ENCODE peak calls at places on chromosome 9, in eight cellular contexts. W, K, X, D, O, B, Z and G are unnamed samples.

GRCh38 chr9:23858234-23858633 is 32.2 kb upstream of the ELAVL2 start:
- DNase-seq in W (no peak), K (no peak), X (no peak), D (no peak), O (no peak), B (no peak), Z (no peak), G (no peak)

GRCh38 chr9:91458905-91459304 is 35.3 kb upstream of the NFIL3 start:
- DNase-seq in W (no peak), K (no peak), X (no peak), D (no peak), O (no peak), B (no peak), Z (no peak), G (no peak)

GRCh38 chr9:116572095-116572748 is 114.9 kb upstream of the TRIM32 start:
- DNase-seq in W (peak; percentile 80), K (peak; percentile 94), X (no peak), D (peak; percentile 61), O (peak; percentile 45), B (peak; percentile 43), Z (no peak), G (peak; percentile 54)

GRCh38 chr9:134293576-134294227 is 32.6 kb upstream of the RXRA start:
- DNase-seq in W (peak; percentile 22), K (no peak), X (no peak), D (no peak), O (peak; percentile 12), B (no peak), Z (no peak), G (no peak)

GRCh38 chr9:35756743-35757526 is 2.9 kb upstream of the MSMP start:
- DNase-seq in W (no peak), K (peak; percentile 77), X (peak; percentile 74), D (no peak), O (peak; percentile 10), B (peak; percentile 74), Z (peak; percentile 59), G (peak; percentile 95)

GRCh38 chr9:83013261-83013610 is 49.7 kb downstream of the RASEF start:
- DNase-seq in W (peak; percentile 69), K (no peak), X (no peak), D (no peak), O (no peak), B (no peak), Z (no peak), G (peak; percentile 5)

GRCh38 chr9:90449213-90449925 is 193.3 kb downstream of the DIRAS2 start:
- DNase-seq in W (peak; percentile 1), K (no peak), X (no peak), D (no peak), O (no peak), B (no peak), Z (no peak), G (no peak)

GRCh38 chr9:121780177-121780576 is 128.7 kb downstream of the DAB2IP start:
- DNase-seq in W (no peak), K (peak; percentile 21), X (no peak), D (peak; percentile 15), O (no peak), B (no peak), Z (no peak), G (no peak)

GRCh38 chr9:68728731-68729130 is 23.7 kb downstream of the PIP5K1B start:
- DNase-seq in W (no peak), K (no peak), X (no peak), D (no peak), O (no peak), B (no peak), Z (no peak), G (no peak)

GRCh38 chr9:30609713-30610112 is 1774.7 kb upstream of the ACO1 start:
- DNase-seq in W (no peak), K (no peak), X (no peak), D (no peak), O (no peak), B (no peak), Z (no peak), G (no peak)

GRCh38 chr9:72903103-72903502 is 49.8 kb downstream of the ALDH1A1 start:
- DNase-seq in W (no peak), K (no peak), X (no peak), D (no peak), O (no peak), B (no peak), Z (no peak), G (no peak)

GRCh38 chr9:121670447-121670846 is 19.0 kb downstream of the DAB2IP start:
- DNase-seq in W (peak; percentile 59), K (peak; percentile 59), X (no peak), D (no peak), O (no peak), B (no peak), Z (no peak), G (no peak)

GRCh38 chr9:34086889-34087288 is 38.2 kb upstream of the UBAP2 start:
- DNase-seq in W (no peak), K (no peak), X (no peak), D (no peak), O (no peak), B (no peak), Z (no peak), G (no peak)

GRCh38 chr9:78130004-78130403 is 98.4 kb upstream of the GNAQ start:
- DNase-seq in W (peak; percentile 34), K (no peak), X (no peak), D (no peak), O (no peak), B (peak; percentile 29), Z (no peak), G (no peak)

GRCh38 chr9:133737071-133737773 is 930 bp downstream of the SARDH start:
- DNase-seq in W (no peak), K (no peak), X (no peak), D (no peak), O (no peak), B (peak; percentile 80), Z (no peak), G (peak; percentile 67)

GRCh38 chr9:93617273-93617672 is 40.9 kb downstream of the PHF2 start:
- DNase-seq in W (no peak), K (no peak), X (no peak), D (no peak), O (no peak), B (no peak), Z (no peak), G (no peak)

GRCh38 chr9:35818341-35818740 is 3.5 kb upstream of the HINT2 start:
- DNase-seq in W (no peak), K (no peak), X (no peak), D (no peak), O (no peak), B (no peak), Z (no peak), G (no peak)

GRCh38 chr9:8855046-8855445 is 1055.5 kb upstream of the DMAC1 start:
- DNase-seq in W (no peak), K (no peak), X (no peak), D (no peak), O (no peak), B (peak; percentile 32), Z (no peak), G (peak; percentile 65)

GRCh38 chr9:123679330-123679987 is 250.5 kb downstream of the DENND1A start:
- DNase-seq in W (peak; percentile 28), K (no peak), X (peak; percentile 5), D (no peak), O (peak; percentile 56), B (peak; percentile 40), Z (no peak), G (peak; percentile 13)

GRCh38 chr9:91334053-91334452 is 27.7 kb downstream of the AUH start:
- DNase-seq in W (peak; percentile 8), K (no peak), X (no peak), D (no peak), O (no peak), B (no peak), Z (no peak), G (no peak)

GRCh38 chr9:512555-513272 is 298.0 kb downstream of the DOCK8 start:
- DNase-seq in W (no peak), K (no peak), X (no peak), D (no peak), O (no peak), B (no peak), Z (no peak), G (peak; percentile 50)

GRCh38 chr9:107390319-107390718 is 99.2 kb downstream of the KLF4 start:
- DNase-seq in W (no peak), K (no peak), X (no peak), D (no peak), O (no peak), B (no peak), Z (no peak), G (no peak)

GRCh38 chr9:97938081-97938644 is at the start of gene HEMGN:
- DNase-seq in W (no peak), K (no peak), X (peak; percentile 56), D (no peak), O (no peak), B (no peak), Z (peak; percentile 28), G (no peak)

GRCh38 chr9:34451545-34451944 is 6.8 kb downstream of the FAM219A start:
- DNase-seq in W (peak; percentile 73), K (no peak), X (no peak), D (no peak), O (peak; percentile 53), B (no peak), Z (no peak), G (no peak)

GRCh38 chr9:132973713-132974112 is 4.8 kb upstream of the GFI1B start:
- DNase-seq in W (peak; percentile 34), K (no peak), X (no peak), D (no peak), O (peak; percentile 59), B (no peak), Z (no peak), G (no peak)

GRCh38 chr9:91033270-91033669 is 231.7 kb downstream of the SYK start:
- DNase-seq in W (no peak), K (no peak), X (no peak), D (no peak), O (no peak), B (no peak), Z (no peak), G (no peak)

GRCh38 chr9:72721086-72721485 is 199.7 kb downstream of the TMC1 start:
- DNase-seq in W (no peak), K (no peak), X (no peak), D (no peak), O (no peak), B (no peak), Z (no peak), G (no peak)

GRCh38 chr9:136712690-136713554 is 550 bp downstream of the DIPK1B start:
- DNase-seq in W (no peak), K (no peak), X (no peak), D (no peak), O (no peak), B (no peak), Z (no peak), G (no peak)

GRCh38 chr9:126719677-126720435 is 85.0 kb upstream of the ZBTB43 start:
- DNase-seq in W (peak; percentile 75), K (no peak), X (peak; percentile 88), D (no peak), O (peak; percentile 96), B (peak; percentile 88), Z (peak; percentile 86), G (peak; percentile 30)

GRCh38 chr9:22240619-22241018 is 206.0 kb upstream of the DMRTA1 start:
- DNase-seq in W (peak; percentile 77), K (no peak), X (no peak), D (no peak), O (no peak), B (no peak), Z (no peak), G (no peak)

GRCh38 chr9:70491798-70492736 is 77.6 kb upstream of the KLF9 start:
- DNase-seq in W (no peak), K (no peak), X (no peak), D (no peak), O (no peak), B (no peak), Z (no peak), G (peak; percentile 52)

GRCh38 chr9:131732636-131733340 is 7.1 kb downstream of the RAPGEF1 start:
- DNase-seq in W (no peak), K (no peak), X (peak; percentile 61), D (no peak), O (peak; percentile 88), B (no peak), Z (peak; percentile 42), G (no peak)

GRCh38 chr9:133691191-133691590 is 47.0 kb downstream of the SARDH start:
- DNase-seq in W (no peak), K (no peak), X (no peak), D (no peak), O (no peak), B (no peak), Z (no peak), G (no peak)

GRCh38 chr9:83472764-83473163 is 65.4 kb downstream of the FRMD3 start:
- DNase-seq in W (no peak), K (no peak), X (no peak), D (no peak), O (peak; percentile 70), B (no peak), Z (no peak), G (no peak)